ENCODE peak calls at places on chromosome 9, in five cellular contexts. N is cardiac fibroblast, K is heart left ventricle, W is GM20000, L is MCF 10A. M is an unnamed sample.

GRCh38 chr9:25964239-25964638 is 286.0 kb upstream of the TUSC1 start:
- DNase-seq in N (peak), K (no peak), L (peak), W (peak), M (no peak)

GRCh38 chr9:136249881-136250559 is 4.4 kb upstream of the QSOX2 start:
- DNase-seq in L (no peak), N (no peak), W (no peak), K (no peak), M (no peak)

GRCh38 chr9:82271099-82271498 is 282.5 kb downstream of the SPATA31D1 start:
- DNase-seq in N (peak), K (no peak), L (no peak), W (no peak), M (no peak)

GRCh38 chr9:133979921-133980863 is 11.9 kb downstream of the VAV2 start:
- DNase-seq in W (no peak), N (no peak), K (no peak), L (no peak), M (no peak)

GRCh38 chr9:124105266-124105665 is 93.7 kb downstream of the LHX2 start:
- DNase-seq in L (no peak), N (no peak), W (no peak), K (peak), M (no peak)

GRCh38 chr9:128552744-128553221 is 396 bp downstream of the SPTAN1 start:
- DNase-seq in N (peak), L (peak), W (no peak), K (peak), M (no peak)

GRCh38 chr9:33778700-33779351 is 16.5 kb upstream of the PRSS3 start:
- DNase-seq in L (peak), N (peak), W (peak), K (no peak), M (no peak)

GRCh38 chr9:129834489-129835127 is 467 bp downstream of the C9orf78 start:
- DNase-seq in L (no peak), N (no peak), W (no peak), K (no peak), M (no peak)

GRCh38 chr9:108386859-108387384 is 468.9 kb downstream of the ACTL7B start:
- DNase-seq in L (no peak), W (no peak), K (no peak), N (peak), M (no peak)

GRCh38 chr9:38318755-38319495 is 73.6 kb upstream of the ALDH1B1 start:
- DNase-seq in W (peak), L (no peak), K (no peak), N (peak), M (no peak)

GRCh38 chr9:94005272-94005901 is 50.2 kb upstream of the BARX1 start:
- DNase-seq in N (peak), K (no peak), L (peak), W (no peak), M (no peak)

GRCh38 chr9:114151426-114151956 is 3.8 kb upstream of the COL27A1 start:
- DNase-seq in L (no peak), N (no peak), K (no peak), W (no peak), M (no peak)
- TF ChIP-seq CTCF in L (no peak), N (no peak), K (no peak), W (no peak), M (no peak)

DNA sequence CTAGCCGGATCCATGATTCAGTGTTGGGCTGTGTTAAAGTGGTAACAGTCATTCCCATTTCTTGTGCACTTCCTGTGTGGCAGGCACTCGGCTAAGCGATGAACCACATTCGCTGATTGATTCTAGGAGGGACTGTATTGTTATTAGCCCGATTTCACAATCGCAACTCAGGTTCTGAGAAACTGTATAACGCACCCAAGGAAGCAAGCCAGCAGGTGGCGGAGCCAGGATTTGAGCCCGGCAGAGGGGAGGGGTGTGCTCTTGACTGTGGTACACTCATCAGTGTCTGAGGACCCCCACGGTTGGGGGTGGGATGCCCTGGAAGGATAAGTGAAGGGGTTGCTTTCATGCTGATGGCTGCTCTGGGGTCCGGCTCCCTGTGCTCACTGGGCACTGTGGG is 34.7 kb downstream of the LRSAM1 start:
- DNase-seq in W (no peak), L (no peak), N (no peak), K (no peak), M (no peak)
- TF ChIP-seq CTCF in W (no peak), L (no peak), N (no peak), K (no peak), M (no peak)

GRCh38 chr9:95574176-95574575 is 57.4 kb upstream of the PTCH1 start:
- DNase-seq in K (no peak), N (no peak), L (no peak), W (no peak), M (no peak)
- TF ChIP-seq CTCF in K (no peak), N (no peak), L (no peak), W (no peak), M (no peak)

GRCh38 chr9:121735792-121736130 is 84.3 kb downstream of the DAB2IP start:
- DNase-seq in K (no peak), W (no peak), N (no peak), L (no peak), M (no peak)

GRCh38 chr9:121736147-121736721 is 84.8 kb downstream of the DAB2IP start:
- DNase-seq in L (peak), K (peak), N (peak), W (no peak), M (no peak)

GRCh38 chr9:121734465-121734864 is 83.0 kb downstream of the DAB2IP start:
- DNase-seq in N (no peak), L (no peak), K (no peak), W (no peak), M (no peak)

GRCh38 chr9:121736964-121737462 is 85.6 kb downstream of the DAB2IP start:
- DNase-seq in W (no peak), L (peak), N (no peak), K (peak), M (no peak)

DNA sequence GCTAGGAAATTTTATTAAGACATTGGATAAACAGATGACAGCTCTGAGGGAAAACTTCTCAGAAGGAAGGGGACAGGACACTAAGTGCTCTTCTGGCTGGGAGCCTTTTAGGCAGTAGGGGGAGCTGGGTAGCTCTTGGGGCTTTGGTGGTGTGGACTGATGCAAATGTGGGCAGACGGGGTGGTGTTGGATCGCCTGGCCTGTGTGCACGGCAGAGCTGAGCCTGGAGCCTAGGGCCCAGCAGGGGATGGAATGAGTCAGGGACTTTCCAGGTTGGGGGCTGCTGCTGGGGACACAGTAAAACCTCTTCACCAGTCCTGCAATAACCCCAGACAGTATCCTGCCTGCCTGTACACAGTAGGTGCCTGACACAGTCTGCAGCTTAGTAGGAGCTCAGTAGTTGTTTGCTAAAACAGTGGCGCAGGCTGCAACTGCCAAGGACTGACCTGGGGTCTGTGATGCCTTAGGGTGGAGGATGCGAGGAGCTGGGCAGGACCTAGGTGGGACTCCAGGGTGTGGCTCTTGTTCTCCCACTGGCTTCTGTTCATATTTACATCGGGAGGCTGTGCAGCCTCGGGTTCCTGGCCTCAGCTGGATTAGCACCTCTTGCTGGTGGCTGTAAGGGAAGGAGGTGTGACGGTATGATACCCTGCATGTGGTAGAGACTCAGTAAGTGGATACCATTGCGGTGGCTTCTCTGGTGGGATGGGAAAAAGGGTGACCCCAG is 83.8 kb downstream of the DAB2IP start:
- DNase-seq in K (no peak), N (peak), L (peak), W (peak), M (no peak)
- TF ChIP-seq CTCF in K (peak), N (peak), L (peak), W (no peak), M (peak)

GRCh38 chr9:89879711-89880110 is 274.9 kb downstream of the GADD45G start:
- DNase-seq in N (no peak), L (no peak), W (no peak), K (peak), M (no peak)

GRCh38 chr9:89880161-89880560 is 275.3 kb downstream of the GADD45G start:
- DNase-seq in L (no peak), W (no peak), K (no peak), N (no peak), M (peak)

GRCh38 chr9:89881431-89881830 is 276.6 kb downstream of the GADD45G start:
- DNase-seq in K (no peak), W (no peak), L (no peak), N (no peak), M (peak)

GRCh38 chr9:89879276-89879675 is 274.5 kb downstream of the GADD45G start:
- DNase-seq in N (no peak), K (no peak), L (no peak), W (no peak), M (peak)

DNA sequence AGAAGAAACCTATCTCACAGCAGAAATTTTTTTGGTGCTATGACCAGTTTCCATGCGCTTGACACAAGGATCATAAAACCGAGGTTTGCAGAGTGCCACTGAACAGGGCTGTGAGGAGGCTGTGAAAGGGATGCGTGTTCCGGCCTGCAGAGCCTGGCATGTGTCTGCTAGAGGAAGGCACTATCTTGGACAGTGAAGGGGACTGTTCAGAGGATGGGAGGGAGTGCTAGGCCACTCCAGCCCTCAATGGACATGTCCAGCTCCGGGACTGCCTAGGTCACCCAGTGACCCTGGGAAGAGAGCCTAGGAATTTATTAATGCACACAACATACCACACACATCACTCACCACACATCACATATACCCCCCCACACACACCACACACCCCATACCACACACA is 275.9 kb downstream of the GADD45G start:
- DNase-seq in L (no peak), W (no peak), N (no peak), K (no peak), M (peak)
- TF ChIP-seq CTCF in L (no peak), W (no peak), N (no peak), K (no peak), M (no peak)

DNA sequence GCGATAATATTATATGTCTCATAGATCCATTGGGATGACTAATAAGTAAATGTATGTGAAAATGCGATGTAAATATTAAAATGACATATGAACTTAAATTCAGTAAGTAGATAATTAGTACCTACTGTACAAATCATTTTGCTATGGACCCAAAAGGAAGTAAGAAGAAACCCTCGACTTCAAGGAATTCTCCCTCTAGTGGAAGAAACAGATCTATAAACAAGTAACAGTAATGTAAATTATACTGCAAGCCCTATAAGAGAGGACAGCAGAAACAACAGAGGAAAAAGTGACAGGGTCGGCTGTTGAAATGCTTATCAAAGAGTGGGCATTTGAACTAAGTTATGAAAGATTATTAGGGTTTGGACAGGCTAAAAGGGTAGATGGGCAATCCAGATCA is 320.3 kb downstream of the DMAC1 start:
- DNase-seq in W (no peak), K (no peak), L (peak), N (no peak), M (no peak)
- TF ChIP-seq CTCF in W (no peak), K (no peak), L (peak), N (no peak), M (no peak)

M was measured in type B pancreatic cell.